ENCODE peak calls at places on chromosomes 12 and 14, in nine cellular contexts. T is hepatocyte; M is stimulated activated CD4-positive, alpha-beta T cell treated with anti-CD3 and anti-CD28 coated beads, Interleukin-15, amount 100 ng/mL, for 1 hour; J is heart right ventricle; A is GM23338; R is activated CD8-positive, alpha-beta memory T cell treated with anti-CD3 and anti-CD28 coated beads for 1 hour; U is NCI-H69; K is upper lobe of right lung; Z is CD8-positive, alpha-beta memory T cell. Y is an unnamed sample.
A peak's percentile ranks its signal among the peaks of the same experiment; 100 is the strongest.

GRCh38 chr12:9925746-9926393 is 6.3 kb downstream of the CLEC2A start:
- DNase-seq in T (peak; percentile 54), M (no peak), Z (peak; percentile 32), U (peak; percentile 7), K (no peak), R (no peak), J (no peak), A (peak; percentile 86), Y (peak; percentile 52)

GRCh38 chr12:15774819-15775218 is 14.4 kb downstream of the EPS8 start:
- DNase-seq in U (peak; percentile 74), M (no peak), K (no peak), Z (no peak), A (no peak), T (no peak), R (no peak), J (no peak), Y (no peak)

GRCh38 chr12:62164036-62164435 is 96.2 kb upstream of the USP15 start:
- DNase-seq in R (no peak), M (no peak), T (no peak), K (no peak), U (no peak), A (no peak), J (no peak), Z (no peak), Y (no peak)

GRCh38 chr14:33931439-33931838 is 19.4 kb downstream of the EGLN3 start:
- DNase-seq in K (no peak), Z (no peak), A (no peak), J (no peak), R (no peak), U (no peak), T (no peak), M (no peak), Y (no peak)

GRCh38 chr14:68367444-68368014 is 425.3 kb downstream of the ZFP36L1 start:
- DNase-seq in M (no peak), Z (no peak), K (no peak), J (no peak), T (no peak), A (no peak), R (no peak), U (no peak), Y (no peak)

GRCh38 chr12:125289965-125290364 is 224.7 kb downstream of the AACS start:
- DNase-seq in R (no peak), Z (no peak), K (no peak), M (no peak), A (no peak), U (no peak), T (no peak), J (no peak), Y (no peak)

GRCh38 chr14:54366726-54367707 is 29.8 kb upstream of the CDKN3 start:
- DNase-seq in M (no peak), R (no peak), K (no peak), A (peak; percentile 83), J (no peak), T (peak; percentile 80), U (peak; percentile 71), Z (peak; percentile 25), Y (no peak)

GRCh38 chr12:116423053-116423452 is 136.1 kb upstream of the MAP1LC3B2 start:
- DNase-seq in T (peak; percentile 64), U (no peak), R (no peak), J (no peak), A (no peak), Z (no peak), M (no peak), K (no peak), Y (no peak)

GRCh38 chr12:57894577-57895292 is 46.6 kb upstream of the ATP23 start:
- DNase-seq in T (no peak), A (no peak), J (no peak), K (no peak), M (no peak), R (no peak), Z (no peak), U (peak; percentile 66), Y (no peak)

GRCh38 chr12:100356646-100357223 is at the start of gene SLC17A8:
- DNase-seq in R (no peak), M (no peak), T (peak; percentile 17), Z (no peak), J (no peak), K (no peak), A (peak; percentile 77), U (peak; percentile 90), Y (no peak)

GRCh38 chr14:29475641-29476040 is 452.0 kb downstream of the PRKD1 start:
- DNase-seq in A (no peak), Z (no peak), K (no peak), M (no peak), U (peak; percentile 21), R (no peak), T (no peak), J (no peak), Y (no peak)

GRCh38 chr14:57889245-57889644 is 23.4 kb upstream of the SLC35F4 start:
- DNase-seq in U (peak; percentile 3), R (no peak), Z (no peak), A (no peak), T (peak; percentile 33), J (peak; percentile 28), M (no peak), K (peak; percentile 78), Y (no peak)

GRCh38 chr12:4979737-4980136 is 63.9 kb upstream of the KCNA5 start:
- DNase-seq in U (no peak), K (no peak), Z (no peak), J (no peak), T (no peak), R (no peak), M (no peak), A (no peak), Y (no peak)

GRCh38 chr14:74586681-74587362 is 25.2 kb downstream of the LTBP2 start:
- DNase-seq in K (no peak), U (peak; percentile 33), J (no peak), M (no peak), T (no peak), A (no peak), Z (no peak), R (no peak), Y (no peak)

GRCh38 chr14:60222820-60223219 is 26.2 kb upstream of the PPM1A start:
- DNase-seq in R (no peak), A (no peak), Z (no peak), K (no peak), T (no peak), U (no peak), M (no peak), J (peak; percentile 73), Y (no peak)

GRCh38 chr12:389138-390096 is at the start of gene KDM5A:
- DNase-seq in K (peak; percentile 94), A (peak; percentile 97), T (peak; percentile 95), Z (peak; percentile 93), R (peak; percentile 72), J (peak; percentile 87), U (no peak), M (peak; percentile 77), Y (peak; percentile 78)

GRCh38 chr12:46149905-46150304 is 118.9 kb downstream of the SLC38A1 start:
- DNase-seq in J (no peak), M (no peak), U (peak; percentile 42), K (no peak), A (no peak), T (no peak), Z (no peak), R (no peak), Y (no peak)

GRCh38 chr14:98112211-98112780 is 1159.7 kb downstream of the BCL11B start:
- DNase-seq in K (no peak), A (no peak), R (no peak), M (no peak), Z (no peak), J (no peak), U (no peak), T (no peak), Y (no peak)

GRCh38 chr12:20474443-20474842 is 106.1 kb downstream of the PDE3A start:
- DNase-seq in M (no peak), Z (no peak), J (no peak), A (peak; percentile 62), K (no peak), T (no peak), U (no peak), R (no peak), Y (no peak)

GRCh38 chr12:56808954-56809353 is 45.8 kb downstream of the HSD17B6 start:
- DNase-seq in J (no peak), U (peak; percentile 12), Z (no peak), K (no peak), A (peak; percentile 51), T (no peak), M (no peak), R (no peak), Y (no peak)

GRCh38 chr12:627863-628805 is 35.1 kb downstream of the NINJ2 start:
- DNase-seq in T (no peak), K (no peak), Z (no peak), U (no peak), R (no peak), J (no peak), A (no peak), M (no peak), Y (no peak)

GRCh38 chr14:87975636-87976035 is 17.3 kb downstream of the GALC start:
- DNase-seq in T (no peak), A (no peak), Z (no peak), U (no peak), J (no peak), M (no peak), R (no peak), K (no peak), Y (no peak)

GRCh38 chr12:103580026-103580425 is 7.0 kb upstream of the STAB2 start:
- DNase-seq in A (no peak), U (no peak), Z (no peak), J (no peak), R (no peak), T (no peak), K (no peak), M (no peak), Y (no peak)

GRCh38 chr12:101097829-101098580 is 112.0 kb downstream of the SLC5A8 start:
- DNase-seq in T (no peak), J (no peak), U (peak; percentile 87), R (no peak), K (no peak), Z (no peak), A (no peak), M (no peak), Y (no peak)

GRCh38 chr14:61501714-61502458 is 180.5 kb downstream of the PRKCH start:
- DNase-seq in Z (no peak), A (no peak), R (no peak), U (no peak), K (no peak), T (no peak), J (no peak), M (no peak), Y (no peak)

GRCh38 chr12:72346331-72346944 is 74.3 kb downstream of the TRHDE start:
- DNase-seq in K (no peak), U (peak; percentile 82), R (no peak), Z (no peak), A (peak; percentile 95), T (peak; percentile 89), M (no peak), J (no peak), Y (peak; percentile 70)

GRCh38 chr12:103912069-103912468 is 18.1 kb upstream of the HSP90B1 start:
- DNase-seq in Z (no peak), A (no peak), U (no peak), M (no peak), R (no peak), K (no peak), J (no peak), T (no peak), Y (no peak)

GRCh38 chr12:54222609-54223008 is 33.8 kb upstream of the SMUG1 start:
- DNase-seq in M (no peak), A (no peak), Z (no peak), U (no peak), R (no peak), K (no peak), T (no peak), J (no peak), Y (no peak)

GRCh38 chr12:102659200-102659911 is 179.0 kb upstream of the IGF1 start:
- DNase-seq in R (no peak), U (peak; percentile 10), K (no peak), M (no peak), J (no peak), Z (no peak), A (peak; percentile 35), T (no peak), Y (no peak)

GRCh38 chr12:25852792-25853191 is 105.7 kb upstream of the RASSF8 start:
- DNase-seq in R (no peak), M (no peak), J (no peak), T (no peak), Z (no peak), A (no peak), K (no peak), U (no peak), Y (no peak)

GRCh38 chr14:36996133-36996856 is 176.1 kb downstream of the SLC25A21 start:
- DNase-seq in K (no peak), J (no peak), M (no peak), U (no peak), T (no peak), R (no peak), Z (no peak), A (no peak), Y (no peak)